ENCODE peak calls at places on chromosomes 12 and 14, in ten cellular contexts. L is kidney; W is lung; Y is fibroblast of lung; C is right lobe of liver; E is CD8-positive, alpha-beta memory T cell; G is IMR-90; X is tibial artery; D is ovary; Q is tibial nerve. P is an unnamed sample. For H3K36me3, the result is how much of the 10 kb centered on the place peaks cover.

GRCh38 chr14:106883218-106883692 is 1356.9 kb downstream of the TMEM121 start:
- DNase-seq in L (peak), W (no peak), Y (no peak), C (peak), E (no peak), G (no peak), X (peak), D (peak), Q (no peak), P (no peak)

GRCh38 chr12:85273411-85274075 is 6.5 kb upstream of the ALX1 start:
- DNase-seq in L (peak), W (no peak), Y (no peak), C (no peak), E (no peak), G (no peak), X (no peak), D (no peak), Q (no peak), P (no peak)

GRCh38 chr12:6437586-6437985 is 7.2 kb upstream of the CD27 start:
- DNase-seq in L (peak), W (no peak), Y (no peak), C (no peak), E (no peak), G (no peak), X (no peak), D (no peak), Q (no peak), P (no peak)

GRCh38 chr12:65948320-65949008 is 124.2 kb downstream of the HMGA2 start:
- DNase-seq in L (peak), W (peak), Y (peak), C (peak), E (no peak), G (peak), X (peak), D (peak), Q (peak), P (peak)

GRCh38 chr12:50661300-50662120 is 102.4 kb upstream of the ATF1 start:
- DNase-seq in L (no peak), W (no peak), Y (no peak), C (no peak), E (no peak), G (no peak), X (no peak), D (no peak), Q (no peak), P (no peak)

GRCh38 chr12:63382930-63383329 is 231.9 kb upstream of the AVPR1A start:
- DNase-seq in L (no peak), W (no peak), Y (no peak), C (no peak), E (no peak), G (no peak), X (no peak), D (no peak), Q (no peak), P (no peak)

GRCh38 chr14:98008381-98009113 is 1211.4 kb downstream of the VRK1 start:
- DNase-seq in L (no peak), W (no peak), Y (no peak), C (no peak), E (no peak), G (no peak), X (no peak), D (no peak), Q (no peak), P (no peak)

GRCh38 chr12:92537235-92537960 is 165.4 kb upstream of the PLEKHG7 start:
- DNase-seq in L (no peak), W (no peak), Y (no peak), C (no peak), E (no peak), G (no peak), X (no peak), D (no peak), Q (no peak), P (no peak)

GRCh38 chr12:53533476-53533875 is 26.2 kb upstream of the NPFF start:
- DNase-seq in L (no peak), W (no peak), Y (no peak), C (no peak), E (no peak), G (no peak), X (no peak), D (no peak), Q (no peak), P (no peak)

GRCh38 chr12:9625019-9625418 is 17.3 kb upstream of the KLRB1 start:
- DNase-seq in L (no peak), W (no peak), Y (no peak), C (no peak), E (no peak), G (no peak), X (no peak), D (no peak), Q (no peak), P (no peak)

GRCh38 chr14:100665518-100666032 is 61.1 kb upstream of the DLK1 start:
- DNase-seq in L (peak), W (no peak), Y (peak), C (no peak), E (no peak), G (no peak), X (no peak), D (peak), Q (no peak), P (no peak)

GRCh38 chr12:46209914-46210834 is 58.7 kb downstream of the SLC38A1 start:
- DNase-seq in L (peak), W (peak), Y (no peak), C (peak), E (peak), G (no peak), X (no peak), D (no peak), Q (no peak), P (peak)

GRCh38 chr14:74684444-74684843 is 28.4 kb downstream of the AREL1 start:
- DNase-seq in L (no peak), W (no peak), Y (no peak), C (no peak), E (no peak), G (no peak), X (no peak), D (no peak), Q (no peak), P (no peak)

GRCh38 chr12:91139264-91139663 is 28.0 kb upstream of the LUM start:
- DNase-seq in L (no peak), W (no peak), Y (peak), C (no peak), E (no peak), G (peak), X (no peak), D (no peak), Q (no peak), P (no peak)

GRCh38 chr12:124388038-124388676 is 93.3 kb downstream of the RFLNA start:
- DNase-seq in L (no peak), W (no peak), Y (no peak), C (no peak), E (no peak), G (no peak), X (no peak), D (no peak), Q (no peak), P (no peak)

GRCh38 chr14:75941030-75941429 is 40.8 kb downstream of the TGFB3 start:
- DNase-seq in L (no peak), W (no peak), Y (no peak), C (no peak), E (no peak), G (peak), X (no peak), D (no peak), Q (no peak), P (no peak)

GRCh38 chr12:9077576-9078031 is 38.1 kb downstream of the A2M start:
- DNase-seq in L (no peak), W (no peak), Y (no peak), C (no peak), E (no peak), G (no peak), X (no peak), D (no peak), Q (no peak), P (no peak)

GRCh38 chr12:64801381-64801780 is 23.1 kb upstream of the TBC1D30 start:
- DNase-seq in L (no peak), W (no peak), Y (peak), C (no peak), E (no peak), G (no peak), X (no peak), D (no peak), Q (no peak), P (no peak)

GRCh38 chr12:55757701-55758100 is 14.8 kb downstream of the GDF11 start:
- DNase-seq in L (no peak), W (no peak), Y (no peak), C (no peak), E (no peak), G (no peak), X (no peak), D (no peak), Q (no peak), P (no peak)
- H3K36me3 ChIP-seq in L (under half), W (under half), Y (under half), C (under half), E (under half), G (under half), X (half or more), D (under half), Q (under half), P (half or more)

GRCh38 chr14:88185843-88186242 is 137.2 kb downstream of the KCNK10 start:
- DNase-seq in L (no peak), W (no peak), Y (no peak), C (no peak), E (no peak), G (no peak), X (no peak), D (no peak), Q (no peak), P (no peak)

GRCh38 chr14:88194531-88194930 is 128.5 kb downstream of the KCNK10 start:
- DNase-seq in L (no peak), W (no peak), Y (no peak), C (no peak), E (no peak), G (no peak), X (no peak), D (no peak), Q (no peak), P (no peak)

GRCh38 chr14:88191605-88192004 is 131.5 kb downstream of the KCNK10 start:
- DNase-seq in L (no peak), W (no peak), Y (no peak), C (no peak), E (no peak), G (no peak), X (no peak), D (no peak), Q (no peak), P (no peak)

GRCh38 chr14:88189040-88189839 is 133.8 kb downstream of the KCNK10 start:
- DNase-seq in L (no peak), W (peak), Y (peak), C (peak), E (peak), G (peak), X (no peak), D (peak), Q (peak), P (no peak)

GRCh38 chr14:88189840-88190191 is 133.3 kb downstream of the KCNK10 start:
- DNase-seq in L (no peak), W (no peak), Y (no peak), C (no peak), E (no peak), G (no peak), X (no peak), D (no peak), Q (no peak), P (no peak)
- H3K4me3 ChIP-seq in L (no peak), W (no peak), Y (no peak), C (no peak), E (no peak), G (no peak), X (no peak), D (no peak), Q (no peak), P (no peak)

GRCh38 chr14:68284333-68284732 is 464.8 kb downstream of the RAD51B start:
- DNase-seq in L (no peak), W (no peak), Y (no peak), C (no peak), E (no peak), G (no peak), X (no peak), D (no peak), Q (no peak), P (no peak)
- H3K36me3 ChIP-seq in L (under half), W (under half), Y (under half), C (under half), E (under half), G (under half), X (under half), D (under half), Q (under half), P (under half)

DNA sequence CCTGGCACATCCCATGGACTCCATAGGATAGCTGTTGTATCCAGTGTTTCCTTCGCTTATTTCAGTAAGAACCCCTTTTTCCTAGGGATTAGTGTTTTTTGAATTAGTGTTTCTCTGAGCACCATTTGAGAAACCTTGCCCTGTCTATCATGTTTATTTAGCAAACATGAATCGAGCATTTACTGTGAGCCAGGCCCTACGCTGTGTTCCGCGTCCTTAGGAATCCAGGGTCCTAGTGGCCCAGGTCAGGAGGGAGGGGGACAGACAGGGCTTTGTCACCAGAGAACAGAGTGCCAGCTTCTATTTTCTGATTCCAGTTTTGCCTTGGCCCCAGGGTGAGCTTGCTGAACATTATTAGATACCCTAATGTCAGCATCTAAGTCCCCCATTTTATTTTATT is 2.5 kb downstream of the TEAD4 start:
- DNase-seq in L (no peak), W (no peak), Y (no peak), C (no peak), E (no peak), G (no peak), X (no peak), D (no peak), Q (no peak), P (no peak)
- H3K4me3 ChIP-seq in L (no peak), W (no peak), Y (no peak), C (no peak), E (no peak), G (no peak), X (no peak), D (no peak), Q (no peak), P (no peak)

GRCh38 chr12:15608406-15608805 is 180.8 kb downstream of the EPS8 start:
- DNase-seq in L (no peak), W (no peak), Y (no peak), C (no peak), E (no peak), G (no peak), X (no peak), D (no peak), Q (no peak), P (no peak)

GRCh38 chr12:15608931-15609330 is 180.3 kb downstream of the EPS8 start:
- DNase-seq in L (no peak), W (no peak), Y (no peak), C (no peak), E (no peak), G (no peak), X (no peak), D (no peak), Q (no peak), P (no peak)

DNA sequence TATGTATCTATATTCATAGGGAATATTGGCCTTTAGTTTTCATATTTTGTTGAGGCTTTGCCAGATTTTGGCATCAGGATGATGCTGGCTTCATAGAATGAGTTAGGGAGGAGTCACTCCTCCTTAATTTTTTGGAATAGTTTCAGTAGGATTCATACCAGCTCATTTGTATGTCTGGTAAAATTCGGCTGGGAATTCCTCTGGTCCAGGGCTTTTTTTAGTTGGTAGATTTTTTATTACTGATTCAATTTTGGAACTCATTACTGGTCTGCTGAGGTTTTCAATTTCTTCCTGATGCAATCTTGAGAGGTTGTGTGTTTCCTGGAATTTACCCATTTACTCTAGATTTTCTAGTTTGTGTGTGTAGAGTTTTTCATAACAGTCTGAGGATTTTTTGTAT is 175.2 kb downstream of the EPS8 start:
- DNase-seq in L (no peak), W (no peak), Y (peak), C (no peak), E (no peak), G (no peak), X (no peak), D (no peak), Q (no peak), P (no peak)
- H3K36me3 ChIP-seq in L (under half), W (under half), Y (under half), C (under half), E (under half), G (under half), X (under half), D (under half), Q (under half), P (under half)